ENCODE peak calls at places on chromosomes 5 and 9, in five cellular contexts. H is gastrocnemius medialis; L is psoas muscle; F is spleen; D is effector memory CD4-positive, alpha-beta T cell. T is an unnamed sample. For H3K27me3 and H3K36me3, the result is how much of the 10 kb centered on the place peaks cover.

GRCh38 chr9:122860319-122861142 is 32.1 kb upstream of the PDCL start:
- DNase-seq in H (no peak), L (no peak), F (no peak), D (no peak), T (no peak)

GRCh38 chr9:99720455-99721050 is 101.1 kb upstream of the NR4A3 start:
- DNase-seq in H (no peak), L (no peak), F (no peak), D (no peak), T (no peak)

GRCh38 chr5:39661026-39661779 is 236.4 kb upstream of the DAB2 start:
- DNase-seq in H (no peak), L (no peak), F (no peak), D (no peak), T (peak)

GRCh38 chr5:57551974-57552537 is 69.4 kb upstream of the ACTBL2 start:
- DNase-seq in H (no peak), L (no peak), F (no peak), D (no peak), T (no peak)

GRCh38 chr5:143559586-143559985 is 156.1 kb upstream of the NR3C1 start:
- DNase-seq in H (no peak), L (no peak), F (no peak), D (no peak), T (no peak)

GRCh38 chr9:121688681-121689080 is 37.2 kb downstream of the DAB2IP start:
- DNase-seq in H (no peak), L (peak), F (peak), D (no peak), T (no peak)

GRCh38 chr5:94130077-94130476 is 388.7 kb upstream of the POU5F2 start:
- DNase-seq in H (no peak), L (no peak), F (no peak), D (no peak), T (no peak)

GRCh38 chr9:130422546-130422945 is 22.2 kb upstream of the ASS1 start:
- DNase-seq in H (no peak), L (no peak), F (no peak), D (no peak), T (no peak)

GRCh38 chr9:119951591-119951990 is 582.4 kb upstream of the BRINP1 start:
- DNase-seq in H (no peak), L (no peak), F (no peak), D (no peak), T (no peak)
- H3K4me3 ChIP-seq in H (no peak), L (no peak), F (no peak), D (no peak), T (peak)

GRCh38 chr5:135635471-135635870 is 56.7 kb upstream of the CXCL14 start:
- DNase-seq in H (no peak), L (no peak), F (no peak), D (no peak), T (no peak)

GRCh38 chr5:135629164-135629563 is 50.4 kb upstream of the CXCL14 start:
- DNase-seq in H (no peak), L (no peak), F (no peak), D (no peak), T (no peak)

GRCh38 chr5:135632806-135633205 is 54.0 kb upstream of the CXCL14 start:
- DNase-seq in H (no peak), L (no peak), F (no peak), D (no peak), T (no peak)

GRCh38 chr5:135629666-135630065 is 50.9 kb upstream of the CXCL14 start:
- DNase-seq in H (no peak), L (no peak), F (no peak), D (no peak), T (no peak)

GRCh38 chr5:135631356-135631755 is 52.6 kb upstream of the CXCL14 start:
- DNase-seq in H (no peak), L (no peak), F (no peak), D (no peak), T (no peak)
- H3K27me3 ChIP-seq in H (under half), L (under half), F (under half), D (under half), T (under half)

GRCh38 chr9:135120249-135120648 is 32.8 kb downstream of the OLFM1 start:
- DNase-seq in H (no peak), L (no peak), F (no peak), D (no peak), T (no peak)
- H3K36me3 ChIP-seq in H (under half), L (under half), F (under half), D (under half), T (under half)

DNA sequence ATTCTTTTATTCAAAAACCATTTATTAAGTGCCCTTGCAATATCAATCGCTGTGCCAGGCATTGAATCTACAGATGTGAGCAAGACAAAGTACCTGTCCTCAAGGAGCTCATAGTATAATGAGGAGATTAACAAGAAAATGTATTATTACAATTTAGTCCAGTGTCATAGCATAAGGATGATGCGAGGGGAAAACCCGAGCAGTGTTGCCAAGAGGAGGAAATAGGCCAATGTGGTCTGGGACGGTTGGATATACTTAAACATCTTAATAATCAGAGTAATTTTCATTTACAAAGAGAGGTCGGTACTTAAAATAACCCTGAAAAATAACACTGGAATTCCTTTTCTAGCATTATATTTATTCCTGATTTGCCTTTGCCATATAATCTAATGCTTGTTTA is 18.5 kb downstream of the CD274 start:
- DNase-seq in H (no peak), L (no peak), F (no peak), D (no peak), T (no peak)
- H3K4me3 ChIP-seq in H (no peak), L (no peak), F (no peak), D (no peak), T (no peak)

GRCh38 chr5:115815693-115816225 is 700 bp downstream of the CDO1 start:
- DNase-seq in H (no peak), L (no peak), F (no peak), D (no peak), T (peak)

GRCh38 chr5:115815006-115815692 is 1.3 kb downstream of the CDO1 start:
- DNase-seq in H (no peak), L (no peak), F (no peak), D (no peak), T (no peak)

GRCh38 chr5:115818821-115819220 is 2.4 kb upstream of the CDO1 start:
- DNase-seq in H (no peak), L (no peak), F (peak), D (no peak), T (no peak)

GRCh38 chr5:115813719-115814118 is 2.7 kb downstream of the CDO1 start:
- DNase-seq in H (no peak), L (no peak), F (no peak), D (no peak), T (no peak)

DNA sequence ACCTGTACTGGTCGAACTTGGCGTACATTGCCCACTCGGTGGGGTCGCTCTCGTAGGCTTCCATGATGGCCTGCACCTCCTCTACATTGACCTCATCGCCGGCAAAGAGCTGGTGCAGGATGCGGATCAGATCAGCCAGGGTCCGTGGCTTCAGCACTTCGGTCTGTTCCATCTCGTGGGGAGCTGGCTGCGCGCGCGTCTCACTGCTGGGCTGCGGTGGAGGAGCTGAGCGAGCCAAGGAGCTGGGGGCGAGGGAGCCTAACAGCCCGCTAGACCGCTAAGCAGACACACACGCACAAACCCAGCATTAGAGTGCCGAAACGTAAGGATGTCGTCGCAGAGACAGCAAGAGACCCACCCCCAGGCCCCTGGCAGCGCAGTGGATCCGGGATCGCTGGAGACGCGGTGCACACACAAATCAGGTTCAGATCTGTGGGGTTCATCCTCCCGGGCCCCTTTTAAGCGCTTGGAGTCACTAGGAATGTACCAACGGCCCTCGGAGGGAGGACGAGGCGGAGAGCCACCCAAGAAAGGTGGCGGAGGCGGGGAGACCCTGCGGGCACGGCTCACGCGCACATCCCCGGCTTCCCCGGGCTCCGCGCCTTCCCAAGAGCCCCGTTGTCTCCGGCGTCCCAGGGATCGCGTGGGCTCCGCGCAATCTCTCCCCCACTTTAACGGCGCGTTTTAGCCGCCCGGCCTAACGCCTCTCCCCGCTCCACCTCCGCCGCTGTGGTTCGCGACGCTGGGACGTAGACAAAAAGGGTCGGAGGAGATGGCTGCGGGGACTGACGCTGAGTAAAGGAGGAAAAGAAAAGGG is at the start of gene CDO1:
- DNase-seq in H (peak), L (peak), F (peak), D (no peak), T (peak)
- H3K27me3 ChIP-seq in H (under half), L (under half), F (under half), D (under half), T (half or more)